ENCODE peak calls at places on chromosomes 16 and 17, in six cellular contexts. A is bronchial epithelial cell, L is dorsolateral prefrontal cortex, D is A549, F is nephron progenitor cell, X is GM23338. V is an unnamed sample.

GRCh38 chr17:51044964-51045363 is 75.7 kb downstream of the SPAG9 start:
- DNase-seq in A (no peak), L (peak; percentile 62), D (no peak), F (peak; percentile 31), X (no peak), V (no peak)

GRCh38 chr17:49959183-49959935 is 9.6 kb upstream of the DLX4 start:
- DNase-seq in A (peak; percentile 35), L (no peak), D (no peak), F (no peak), X (peak; percentile 36), V (no peak)

GRCh38 chr16:875182-876040 is 74.9 kb upstream of the GNG13 start:
- DNase-seq in A (no peak), L (no peak), D (no peak), F (no peak), X (no peak), V (no peak)

GRCh38 chr17:55351027-55351625 is 70.5 kb downstream of the MMD start:
- DNase-seq in A (no peak), L (no peak), D (no peak), F (no peak), X (no peak), V (no peak)

GRCh38 chr16:11612110-11612981 is 25.6 kb upstream of the LITAF start:
- DNase-seq in A (peak; percentile 78), L (no peak), D (no peak), F (no peak), X (peak; percentile 51), V (no peak)

GRCh38 chr16:5560084-5560483 is 462.5 kb upstream of the EEF2KMT start:
- DNase-seq in A (peak; percentile 4), L (no peak), D (no peak), F (no peak), X (no peak), V (no peak)

GRCh38 chr17:38421224-38421841 is 6.9 kb upstream of the ARHGAP23 start:
- DNase-seq in A (no peak), L (no peak), D (no peak), F (no peak), X (no peak), V (peak; percentile 87)

GRCh38 chr16:88368036-88368435 is 14.7 kb upstream of the ZNF469 start:
- DNase-seq in A (no peak), L (no peak), D (no peak), F (peak; percentile 0), X (no peak), V (no peak)

GRCh38 chr16:12539185-12539929 is 264.3 kb downstream of the CPPED1 start:
- DNase-seq in A (peak; percentile 30), L (no peak), D (no peak), F (no peak), X (no peak), V (peak; percentile 17)

GRCh38 chr17:68462381-68463210 is 5.3 kb upstream of the WIPI1 start:
- DNase-seq in A (peak; percentile 89), L (peak; percentile 47), D (peak; percentile 84), F (peak; percentile 70), X (peak; percentile 98), V (peak; percentile 91)

GRCh38 chr16:78500659-78501226 is 401.3 kb downstream of the WWOX start:
- DNase-seq in A (no peak), L (no peak), D (no peak), F (no peak), X (no peak), V (no peak)

GRCh38 chr17:80545499-80545826 is 825 bp downstream of the RPTOR start:
- DNase-seq in A (no peak), L (no peak), D (peak; percentile 53), F (no peak), X (peak; percentile 29), V (no peak)

GRCh38 chr17:40448639-40449261 is 5.5 kb downstream of the IGFBP4 start:
- DNase-seq in A (peak; percentile 40), L (no peak), D (no peak), F (no peak), X (no peak), V (peak; percentile 45)

GRCh38 chr17:11628374-11628773 is 30.1 kb downstream of the DNAH9 start:
- DNase-seq in A (no peak), L (no peak), D (no peak), F (no peak), X (peak; percentile 1), V (no peak)

GRCh38 chr17:57597531-57598453 is 147.3 kb downstream of the CCDC182 start:
- DNase-seq in A (peak; percentile 63), L (peak; percentile 74), D (peak; percentile 86), F (peak; percentile 62), X (peak; percentile 90), V (peak; percentile 85)

GRCh38 chr17:66975614-66976378 is 11.3 kb downstream of the CACNG4 start:
- DNase-seq in A (peak; percentile 33), L (no peak), D (peak; percentile 70), F (no peak), X (peak; percentile 75), V (no peak)

GRCh38 chr17:78607061-78607460 is 29.9 kb upstream of the DNAH17 start:
- DNase-seq in A (no peak), L (no peak), D (no peak), F (no peak), X (no peak), V (no peak)

GRCh38 chr16:28821874-28822519 is 802 bp upstream of the ATXN2L start:
- DNase-seq in A (no peak), L (no peak), D (no peak), F (no peak), X (no peak), V (no peak)

GRCh38 chr17:41442772-41443171 is 2.0 kb upstream of the KRT38 start:
- DNase-seq in A (no peak), L (no peak), D (no peak), F (no peak), X (no peak), V (peak; percentile 63)

GRCh38 chr16:79770244-79771064 is 169.9 kb upstream of the MAF start:
- DNase-seq in A (peak; percentile 75), L (peak; percentile 74), D (peak; percentile 85), F (peak; percentile 87), X (peak; percentile 94), V (peak; percentile 56)

GRCh38 chr16:80803341-80804060 is 897 bp downstream of the CDYL2 start:
- DNase-seq in A (no peak), L (no peak), D (no peak), F (peak; percentile 55), X (peak; percentile 58), V (no peak)

GRCh38 chr16:65249768-65250167 is 127.9 kb upstream of the CDH11 start:
- DNase-seq in A (no peak), L (no peak), D (no peak), F (peak; percentile 2), X (peak; percentile 16), V (peak; percentile 95)

GRCh38 chr17:37131670-37132620 is 183.2 kb downstream of the AATF start:
- DNase-seq in A (peak; percentile 42), L (no peak), D (no peak), F (peak; percentile 26), X (no peak), V (no peak)

GRCh38 chr16:73122604-73123386 is 74.9 kb upstream of the ZFHX3 start:
- DNase-seq in A (no peak), L (no peak), D (no peak), F (no peak), X (no peak), V (peak; percentile 60)

GRCh38 chr17:34916120-34916519 is 45.1 kb downstream of the CCT6B start:
- DNase-seq in A (no peak), L (no peak), D (no peak), F (no peak), X (no peak), V (no peak)

GRCh38 chr17:56737741-56738161 is 96.0 kb downstream of the C17orf67 start:
- DNase-seq in A (no peak), L (no peak), D (no peak), F (peak; percentile 16), X (no peak), V (no peak)

DNA sequence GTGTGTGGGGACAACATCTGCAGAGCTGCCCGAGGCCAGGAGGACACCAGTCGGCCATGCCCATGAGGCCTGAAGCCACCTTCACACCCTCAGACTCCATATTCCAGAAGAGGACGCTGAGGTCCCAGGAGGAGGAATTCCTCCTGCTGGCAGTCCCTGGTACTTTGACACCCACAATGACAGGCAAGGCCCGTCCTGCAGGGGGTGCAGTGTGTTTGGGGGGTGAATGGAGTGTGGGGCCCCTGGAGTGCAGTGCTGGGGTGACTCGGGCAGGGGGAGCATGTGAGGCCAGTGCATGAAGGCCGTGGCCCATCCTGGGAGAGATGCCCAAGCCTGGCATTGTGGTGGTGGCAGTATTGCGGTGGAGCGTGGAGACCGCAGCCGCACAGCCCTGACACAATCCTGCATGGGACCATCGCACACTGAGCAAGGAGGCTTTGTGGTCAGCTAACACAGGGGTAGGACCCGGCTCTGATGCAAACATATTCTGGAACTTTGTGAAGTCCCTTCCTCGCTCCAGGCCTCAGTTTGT is 52.2 kb downstream of the ZDHHC7 start:
- DNase-seq in A (no peak), L (no peak), D (peak; percentile 60), F (no peak), X (peak; percentile 50), V (no peak)
- TF ChIP-seq CTCF in A (peak; percentile 15), L (no peak), D (peak; percentile 18), F (no peak), X (peak; percentile 58), V (no peak)

GRCh38 chr17:8120520-8121443 is 2.5 kb upstream of the ALOXE3 start:
- DNase-seq in A (peak; percentile 79), L (peak; percentile 62), D (peak; percentile 78), F (peak; percentile 78), X (peak; percentile 90), V (peak; percentile 76)
- TF ChIP-seq CTCF in A (peak; percentile 56), L (no peak), D (no peak), F (no peak), X (peak; percentile 10), V (peak; percentile 48)

GRCh38 chr17:47663997-47664941 is 14.6 kb downstream of the KPNB1 start:
- DNase-seq in A (peak; percentile 60), L (peak; percentile 63), D (peak; percentile 76), F (peak; percentile 66), X (peak; percentile 85), V (peak; percentile 71)
- TF ChIP-seq CTCF in A (peak; percentile 71), L (peak; percentile 82), D (peak; percentile 88), F (peak; percentile 80), X (peak; percentile 86), V (peak; percentile 81)

DNA sequence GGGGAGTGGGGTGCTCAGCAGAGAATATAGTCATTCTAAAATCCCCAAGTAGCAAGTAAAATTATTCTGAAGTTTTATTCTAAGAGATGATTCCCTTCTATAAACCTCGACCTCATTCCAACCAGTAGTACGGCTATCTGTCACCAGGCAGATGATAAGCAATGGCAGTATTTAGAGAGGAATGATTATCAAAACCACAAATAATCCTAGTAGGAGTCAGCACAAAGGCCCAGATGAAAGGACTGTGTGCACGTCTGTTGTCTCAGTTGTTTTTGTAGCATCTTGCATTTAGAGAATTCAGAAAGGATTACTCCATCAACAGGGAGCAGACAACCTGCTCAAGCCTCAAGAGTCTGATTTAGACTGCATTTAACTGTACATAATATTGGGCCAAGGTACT is 21.2 kb downstream of the EZH1 start:
- DNase-seq in A (no peak), L (no peak), D (no peak), F (no peak), X (no peak), V (no peak)
- TF ChIP-seq CTCF in A (no peak), L (no peak), D (no peak), F (no peak), X (no peak), V (no peak)

GRCh38 chr17:18166894-18167293 is 16.7 kb upstream of the ALKBH5 start:
- DNase-seq in A (no peak), L (no peak), D (no peak), F (no peak), X (no peak), V (peak; percentile 39)
- TF ChIP-seq CTCF in A (peak; percentile 27), L (no peak), D (no peak), F (no peak), X (peak; percentile 55), V (no peak)

V was measured in fibroblast of the aortic adventitia.